ENCODE peak calls at places on chromosomes 4 and X, in nine cellular contexts. One of them, this sample, is unnamed.

GRCh38 chr4:184899261-184900134 is 73.7 kb upstream of the ACSL1 start:
- DNase-seq in tibial nerve: no peak
- DNase-seq in hepatocyte: no peak
- DNase-seq in cardiac fibroblast: no peak
- DNase-seq in AG04449: no peak
- DNase-seq in tibial artery: no peak
- DNase-seq in fibroblast of pulmonary artery: no peak
- DNase-seq in dorsolateral prefrontal cortex: no peak
- DNase-seq in choroid plexus epithelial cell: peak
- DNase-seq in this sample: no peak

GRCh38 chr4:2241003-2241402 is 918 bp downstream of the HAUS3 start:
- DNase-seq in dorsolateral prefrontal cortex: no peak
- DNase-seq in cardiac fibroblast: no peak
- DNase-seq in hepatocyte: no peak
- DNase-seq in tibial artery: no peak
- DNase-seq in fibroblast of pulmonary artery: no peak
- DNase-seq in AG04449: no peak
- DNase-seq in tibial nerve: no peak
- DNase-seq in choroid plexus epithelial cell: no peak
- DNase-seq in this sample: no peak

GRCh38 chr4:69057620-69058409 is 38.5 kb upstream of the UGT2B7 start:
- DNase-seq in cardiac fibroblast: peak
- DNase-seq in AG04449: no peak
- DNase-seq in tibial artery: no peak
- DNase-seq in tibial nerve: no peak
- DNase-seq in dorsolateral prefrontal cortex: no peak
- DNase-seq in choroid plexus epithelial cell: peak
- DNase-seq in hepatocyte: peak
- DNase-seq in fibroblast of pulmonary artery: peak
- DNase-seq in this sample: no peak

GRCh38 chr4:22237846-22238513 is 277.9 kb downstream of the ADGRA3 start:
- DNase-seq in dorsolateral prefrontal cortex: no peak
- DNase-seq in choroid plexus epithelial cell: no peak
- DNase-seq in fibroblast of pulmonary artery: no peak
- DNase-seq in tibial artery: no peak
- DNase-seq in tibial nerve: no peak
- DNase-seq in cardiac fibroblast: no peak
- DNase-seq in hepatocyte: peak
- DNase-seq in AG04449: no peak
- DNase-seq in this sample: no peak

GRCh38 chr4:110793890-110794588 is 171.2 kb upstream of the PITX2 start:
- DNase-seq in tibial nerve: no peak
- DNase-seq in tibial artery: no peak
- DNase-seq in AG04449: no peak
- DNase-seq in dorsolateral prefrontal cortex: no peak
- DNase-seq in fibroblast of pulmonary artery: no peak
- DNase-seq in cardiac fibroblast: no peak
- DNase-seq in choroid plexus epithelial cell: no peak
- DNase-seq in hepatocyte: peak
- DNase-seq in this sample: no peak

GRCh38 chrX:120251471-120252011 is 929 bp downstream of the ZBTB33 start:
- DNase-seq in cardiac fibroblast: peak
- DNase-seq in dorsolateral prefrontal cortex: no peak
- DNase-seq in tibial artery: peak
- DNase-seq in tibial nerve: peak
- DNase-seq in fibroblast of pulmonary artery: peak
- DNase-seq in choroid plexus epithelial cell: peak
- DNase-seq in hepatocyte: peak
- DNase-seq in AG04449: no peak
- DNase-seq in this sample: no peak

GRCh38 chr4:139734201-139734874 is 68.7 kb downstream of the MGST2 start:
- DNase-seq in AG04449: peak
- DNase-seq in choroid plexus epithelial cell: peak
- DNase-seq in dorsolateral prefrontal cortex: no peak
- DNase-seq in cardiac fibroblast: peak
- DNase-seq in tibial artery: no peak
- DNase-seq in hepatocyte: peak
- DNase-seq in tibial nerve: peak
- DNase-seq in fibroblast of pulmonary artery: peak
- DNase-seq in this sample: no peak

GRCh38 chrX:40922307-40922706 is 162.9 kb upstream of the USP9X start:
- DNase-seq in hepatocyte: peak
- DNase-seq in tibial nerve: no peak
- DNase-seq in fibroblast of pulmonary artery: peak
- DNase-seq in tibial artery: no peak
- DNase-seq in cardiac fibroblast: peak
- DNase-seq in dorsolateral prefrontal cortex: no peak
- DNase-seq in choroid plexus epithelial cell: peak
- DNase-seq in AG04449: no peak
- DNase-seq in this sample: no peak

GRCh38 chr4:4501678-4502077 is 40.2 kb downstream of the STX18 start:
- DNase-seq in cardiac fibroblast: no peak
- DNase-seq in dorsolateral prefrontal cortex: no peak
- DNase-seq in tibial nerve: no peak
- DNase-seq in choroid plexus epithelial cell: no peak
- DNase-seq in AG04449: no peak
- DNase-seq in fibroblast of pulmonary artery: no peak
- DNase-seq in hepatocyte: no peak
- DNase-seq in tibial artery: no peak
- DNase-seq in this sample: no peak

GRCh38 chr4:25813705-25814104 is 49.1 kb downstream of the SEL1L3 start:
- DNase-seq in fibroblast of pulmonary artery: peak
- DNase-seq in dorsolateral prefrontal cortex: no peak
- DNase-seq in hepatocyte: no peak
- DNase-seq in choroid plexus epithelial cell: peak
- DNase-seq in cardiac fibroblast: peak
- DNase-seq in tibial nerve: peak
- DNase-seq in tibial artery: no peak
- DNase-seq in AG04449: peak
- DNase-seq in this sample: no peak

GRCh38 chr4:40232610-40233009 is 35.8 kb downstream of the RHOH start:
- DNase-seq in tibial artery: no peak
- DNase-seq in fibroblast of pulmonary artery: no peak
- DNase-seq in dorsolateral prefrontal cortex: no peak
- DNase-seq in tibial nerve: no peak
- DNase-seq in cardiac fibroblast: no peak
- DNase-seq in AG04449: no peak
- DNase-seq in choroid plexus epithelial cell: no peak
- DNase-seq in hepatocyte: no peak
- DNase-seq in this sample: no peak

GRCh38 chr4:40228497-40229365 is 31.9 kb downstream of the RHOH start:
- DNase-seq in tibial artery: no peak
- DNase-seq in AG04449: no peak
- DNase-seq in dorsolateral prefrontal cortex: no peak
- DNase-seq in choroid plexus epithelial cell: peak
- DNase-seq in cardiac fibroblast: no peak
- DNase-seq in fibroblast of pulmonary artery: peak
- DNase-seq in tibial nerve: no peak
- DNase-seq in hepatocyte: no peak
- DNase-seq in this sample: no peak

GRCh38 chr4:40233227-40233626 is 36.4 kb downstream of the RHOH start:
- DNase-seq in fibroblast of pulmonary artery: no peak
- DNase-seq in tibial artery: no peak
- DNase-seq in hepatocyte: no peak
- DNase-seq in choroid plexus epithelial cell: no peak
- DNase-seq in dorsolateral prefrontal cortex: no peak
- DNase-seq in cardiac fibroblast: no peak
- DNase-seq in tibial nerve: no peak
- DNase-seq in AG04449: no peak
- DNase-seq in this sample: no peak

GRCh38 chr4:40234519-40235039 is 37.7 kb downstream of the RHOH start:
- DNase-seq in hepatocyte: no peak
- DNase-seq in dorsolateral prefrontal cortex: no peak
- DNase-seq in AG04449: no peak
- DNase-seq in choroid plexus epithelial cell: no peak
- DNase-seq in tibial nerve: no peak
- DNase-seq in cardiac fibroblast: no peak
- DNase-seq in fibroblast of pulmonary artery: no peak
- DNase-seq in tibial artery: no peak
- DNase-seq in this sample: no peak

GRCh38 chr4:40231464-40231863 is 34.6 kb downstream of the RHOH start:
- DNase-seq in AG04449: no peak
- DNase-seq in tibial artery: no peak
- DNase-seq in dorsolateral prefrontal cortex: no peak
- DNase-seq in tibial nerve: no peak
- DNase-seq in cardiac fibroblast: no peak
- DNase-seq in hepatocyte: no peak
- DNase-seq in fibroblast of pulmonary artery: no peak
- DNase-seq in choroid plexus epithelial cell: no peak
- DNase-seq in this sample: no peak
- H3K4me3 ChIP-seq in AG04449: no peak
- H3K4me3 ChIP-seq in tibial artery: no peak
- H3K4me3 ChIP-seq in dorsolateral prefrontal cortex: no peak
- H3K4me3 ChIP-seq in tibial nerve: no peak
- H3K4me3 ChIP-seq in cardiac fibroblast: no peak
- H3K4me3 ChIP-seq in hepatocyte: no peak
- H3K4me3 ChIP-seq in fibroblast of pulmonary artery: no peak
- H3K4me3 ChIP-seq in choroid plexus epithelial cell: no peak
- H3K4me3 ChIP-seq in this sample: no peak

GRCh38 chr4:77384094-77384493 is 221.5 kb upstream of the CXCL13 start:
- DNase-seq in tibial artery: no peak
- DNase-seq in dorsolateral prefrontal cortex: no peak
- DNase-seq in hepatocyte: no peak
- DNase-seq in tibial nerve: no peak
- DNase-seq in fibroblast of pulmonary artery: no peak
- DNase-seq in AG04449: no peak
- DNase-seq in choroid plexus epithelial cell: no peak
- DNase-seq in cardiac fibroblast: no peak
- DNase-seq in this sample: no peak

GRCh38 chr4:77385124-77385969 is 220.3 kb upstream of the CXCL13 start:
- DNase-seq in fibroblast of pulmonary artery: peak
- DNase-seq in cardiac fibroblast: peak
- DNase-seq in dorsolateral prefrontal cortex: peak
- DNase-seq in AG04449: peak
- DNase-seq in tibial artery: peak
- DNase-seq in tibial nerve: peak
- DNase-seq in choroid plexus epithelial cell: peak
- DNase-seq in hepatocyte: peak
- DNase-seq in this sample: no peak
- TF ChIP-seq CTCF in fibroblast of pulmonary artery: peak
- TF ChIP-seq CTCF in cardiac fibroblast: peak
- TF ChIP-seq CTCF in dorsolateral prefrontal cortex: peak
- TF ChIP-seq CTCF in AG04449: peak
- TF ChIP-seq CTCF in tibial artery: peak
- TF ChIP-seq CTCF in tibial nerve: peak
- TF ChIP-seq CTCF in choroid plexus epithelial cell: peak
- TF ChIP-seq CTCF in hepatocyte: peak
- TF ChIP-seq CTCF in this sample: peak

GRCh38 chr4:105708376-105709080 is at the start of the genes GSTCD and INTS12:
- DNase-seq in dorsolateral prefrontal cortex: peak
- DNase-seq in tibial artery: peak
- DNase-seq in AG04449: peak
- DNase-seq in hepatocyte: peak
- DNase-seq in fibroblast of pulmonary artery: peak
- DNase-seq in choroid plexus epithelial cell: peak
- DNase-seq in tibial nerve: peak
- DNase-seq in cardiac fibroblast: peak
- DNase-seq in this sample: peak

GRCh38 chr4:105710678-105711077 is 2.1 kb downstream of the GSTCD start:
- DNase-seq in tibial nerve: no peak
- DNase-seq in cardiac fibroblast: no peak
- DNase-seq in AG04449: no peak
- DNase-seq in tibial artery: no peak
- DNase-seq in hepatocyte: no peak
- DNase-seq in choroid plexus epithelial cell: no peak
- DNase-seq in dorsolateral prefrontal cortex: no peak
- DNase-seq in fibroblast of pulmonary artery: no peak
- DNase-seq in this sample: no peak

GRCh38 chr4:105709081-105709450 is 482 bp downstream of the GSTCD start:
- DNase-seq in fibroblast of pulmonary artery: no peak
- DNase-seq in tibial artery: no peak
- DNase-seq in cardiac fibroblast: peak
- DNase-seq in tibial nerve: peak
- DNase-seq in choroid plexus epithelial cell: peak
- DNase-seq in dorsolateral prefrontal cortex: no peak
- DNase-seq in hepatocyte: peak
- DNase-seq in AG04449: no peak
- DNase-seq in this sample: peak

GRCh38 chr4:105707783-105708182 is 706 bp downstream of the INTS12 start:
- DNase-seq in tibial nerve: no peak
- DNase-seq in dorsolateral prefrontal cortex: no peak
- DNase-seq in fibroblast of pulmonary artery: no peak
- DNase-seq in cardiac fibroblast: no peak
- DNase-seq in tibial artery: no peak
- DNase-seq in choroid plexus epithelial cell: peak
- DNase-seq in hepatocyte: no peak
- DNase-seq in AG04449: no peak
- DNase-seq in this sample: no peak

DNA sequence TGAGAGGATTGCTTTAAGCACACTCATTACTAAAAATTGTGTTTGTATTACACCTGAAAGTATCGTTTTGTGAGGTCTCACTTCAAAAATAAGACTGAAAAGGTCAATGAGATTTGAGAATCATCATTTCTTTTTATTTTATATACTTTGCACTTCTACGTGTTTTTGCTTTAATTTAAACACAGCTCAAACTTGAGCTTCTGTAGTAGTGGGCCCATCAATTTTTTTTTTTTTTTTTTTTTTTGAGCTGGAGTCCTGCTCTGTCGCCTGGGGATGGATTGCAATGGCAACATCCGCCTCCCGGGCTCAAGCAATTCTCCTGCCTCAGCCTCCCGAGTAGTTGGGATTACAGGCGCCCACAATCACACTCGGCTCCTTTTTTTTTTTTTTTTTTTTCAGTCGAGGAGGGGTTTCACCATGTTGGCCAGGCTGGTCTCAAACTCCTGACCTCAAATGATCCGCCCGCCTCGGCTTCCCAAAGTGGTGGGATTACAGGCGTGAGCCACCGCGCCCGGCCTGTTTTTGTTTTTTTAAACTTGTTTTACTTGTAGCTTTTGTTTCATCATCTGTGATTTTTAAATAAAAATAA is 1.5 kb downstream of the GSTCD start:
- DNase-seq in AG04449: no peak
- DNase-seq in dorsolateral prefrontal cortex: no peak
- DNase-seq in cardiac fibroblast: no peak
- DNase-seq in tibial nerve: no peak
- DNase-seq in fibroblast of pulmonary artery: no peak
- DNase-seq in tibial artery: no peak
- DNase-seq in choroid plexus epithelial cell: no peak
- DNase-seq in hepatocyte: no peak
- DNase-seq in this sample: no peak
- H3K4me3 ChIP-seq in AG04449: no peak
- H3K4me3 ChIP-seq in dorsolateral prefrontal cortex: no peak
- H3K4me3 ChIP-seq in cardiac fibroblast: no peak
- H3K4me3 ChIP-seq in tibial nerve: no peak
- H3K4me3 ChIP-seq in fibroblast of pulmonary artery: peak
- H3K4me3 ChIP-seq in tibial artery: no peak
- H3K4me3 ChIP-seq in choroid plexus epithelial cell: no peak
- H3K4me3 ChIP-seq in hepatocyte: peak
- H3K4me3 ChIP-seq in this sample: no peak

DNA sequence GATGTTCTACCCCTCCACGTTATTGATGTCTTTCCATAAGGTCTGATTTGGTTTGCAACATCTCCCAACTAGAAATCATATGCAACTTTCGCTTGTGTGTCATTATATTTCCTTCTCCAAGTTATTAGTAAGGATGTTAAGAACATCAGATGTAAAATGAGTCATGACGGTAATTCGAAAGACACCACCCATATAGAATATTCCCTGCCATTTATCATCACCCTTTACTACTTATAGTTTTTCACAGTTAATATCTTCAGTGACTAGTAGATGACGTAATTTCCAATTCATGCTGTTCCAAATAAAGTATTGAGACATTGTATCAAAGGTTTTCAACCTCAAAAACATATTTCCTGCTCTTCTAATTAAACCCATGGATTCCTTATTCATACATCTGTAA is 146.7 kb upstream of the MAP3K15 start:
- DNase-seq in AG04449: no peak
- DNase-seq in choroid plexus epithelial cell: no peak
- DNase-seq in hepatocyte: no peak
- DNase-seq in fibroblast of pulmonary artery: no peak
- DNase-seq in tibial artery: no peak
- DNase-seq in cardiac fibroblast: no peak
- DNase-seq in dorsolateral prefrontal cortex: no peak
- DNase-seq in tibial nerve: no peak
- DNase-seq in this sample: no peak
- TF ChIP-seq CTCF in AG04449: no peak
- TF ChIP-seq CTCF in choroid plexus epithelial cell: no peak
- TF ChIP-seq CTCF in hepatocyte: no peak
- TF ChIP-seq CTCF in fibroblast of pulmonary artery: no peak
- TF ChIP-seq CTCF in tibial artery: no peak
- TF ChIP-seq CTCF in cardiac fibroblast: no peak
- TF ChIP-seq CTCF in dorsolateral prefrontal cortex: no peak
- TF ChIP-seq CTCF in tibial nerve: no peak
- TF ChIP-seq CTCF in this sample: no peak